ENCODE peak calls at places on chromosomes 12 and 14, in five cellular contexts. One of them, this sample, is unnamed.

GRCh38 chr14:92737206-92737605 is 11.2 kb downstream of the LGMN start:
- DNase-seq in endodermal cell: no peak
- DNase-seq in GM13976: no peak
- DNase-seq in ovary: no peak
- DNase-seq in neural crest cell: no peak
- DNase-seq in this sample: no peak

GRCh38 chr12:63179224-63179623 is 28.2 kb upstream of the AVPR1A start:
- DNase-seq in endodermal cell: no peak
- DNase-seq in GM13976: no peak
- DNase-seq in ovary: no peak
- DNase-seq in neural crest cell: no peak
- DNase-seq in this sample: no peak

GRCh38 chr14:91403069-91403600 is 14.5 kb downstream of the CCDC88C start:
- DNase-seq in endodermal cell: no peak
- DNase-seq in GM13976: no peak
- DNase-seq in ovary: no peak
- DNase-seq in neural crest cell: no peak
- DNase-seq in this sample: no peak

GRCh38 chr12:7065073-7065623 is 4.6 kb downstream of the C1S start:
- DNase-seq in endodermal cell: no peak
- DNase-seq in GM13976: no peak
- DNase-seq in ovary: no peak
- DNase-seq in neural crest cell: no peak
- DNase-seq in this sample: no peak

GRCh38 chr14:23930742-23931141 is 22.8 kb upstream of the DHRS4 start:
- DNase-seq in endodermal cell: no peak
- DNase-seq in GM13976: no peak
- DNase-seq in ovary: no peak
- DNase-seq in neural crest cell: no peak
- DNase-seq in this sample: no peak

GRCh38 chr12:51028126-51028810 is 2.1 kb upstream of the SLC11A2 start:
- DNase-seq in endodermal cell: peak
- DNase-seq in GM13976: no peak
- DNase-seq in ovary: no peak
- DNase-seq in neural crest cell: peak
- DNase-seq in this sample: peak

GRCh38 chr14:102493585-102493984 is 16.0 kb downstream of the ANKRD9 start:
- DNase-seq in endodermal cell: no peak
- DNase-seq in GM13976: no peak
- DNase-seq in ovary: no peak
- DNase-seq in neural crest cell: no peak
- DNase-seq in this sample: no peak

GRCh38 chr12:89453121-89453520 is 71.5 kb downstream of the GALNT4 start:
- DNase-seq in endodermal cell: no peak
- DNase-seq in GM13976: no peak
- DNase-seq in ovary: no peak
- DNase-seq in neural crest cell: no peak
- DNase-seq in this sample: no peak

GRCh38 chr12:53060064-53060720 is 10.3 kb downstream of the TNS2 start:
- DNase-seq in endodermal cell: no peak
- DNase-seq in GM13976: no peak
- DNase-seq in ovary: no peak
- DNase-seq in neural crest cell: no peak
- DNase-seq in this sample: no peak

GRCh38 chr14:67514650-67515385 is 18.3 kb upstream of the PLEKHH1 start:
- DNase-seq in endodermal cell: peak
- DNase-seq in GM13976: peak
- DNase-seq in ovary: peak
- DNase-seq in neural crest cell: peak
- DNase-seq in this sample: peak

GRCh38 chr14:94524093-94524492 is 14.8 kb upstream of the SERPINA12 start:
- DNase-seq in endodermal cell: peak
- DNase-seq in GM13976: no peak
- DNase-seq in ovary: no peak
- DNase-seq in neural crest cell: no peak
- DNase-seq in this sample: no peak

GRCh38 chr14:65301862-65302539 is 110.5 kb upstream of the FUT8 start:
- DNase-seq in endodermal cell: peak
- DNase-seq in GM13976: no peak
- DNase-seq in ovary: no peak
- DNase-seq in neural crest cell: no peak
- DNase-seq in this sample: no peak

GRCh38 chr12:114680498-114681148 is 3.4 kb downstream of the TBX3 start:
- DNase-seq in endodermal cell: peak
- DNase-seq in GM13976: no peak
- DNase-seq in ovary: no peak
- DNase-seq in neural crest cell: no peak
- DNase-seq in this sample: no peak

GRCh38 chr14:68306934-68307758 is 485.7 kb downstream of the ZFP36L1 start:
- DNase-seq in endodermal cell: no peak
- DNase-seq in GM13976: no peak
- DNase-seq in ovary: no peak
- DNase-seq in neural crest cell: no peak
- DNase-seq in this sample: no peak

GRCh38 chr14:102693006-102693755 is 84.1 kb upstream of the TRAF3 start:
- DNase-seq in endodermal cell: no peak
- DNase-seq in GM13976: no peak
- DNase-seq in ovary: no peak
- DNase-seq in neural crest cell: no peak
- DNase-seq in this sample: no peak

GRCh38 chr12:32183646-32184045 is 77.0 kb downstream of the BICD1 start:
- DNase-seq in endodermal cell: no peak
- DNase-seq in GM13976: no peak
- DNase-seq in ovary: no peak
- DNase-seq in neural crest cell: no peak
- DNase-seq in this sample: no peak

GRCh38 chr12:94172973-94173372 is 24.6 kb downstream of the PLXNC1 start:
- DNase-seq in endodermal cell: no peak
- DNase-seq in GM13976: no peak
- DNase-seq in ovary: no peak
- DNase-seq in neural crest cell: no peak
- DNase-seq in this sample: peak

GRCh38 chr14:32044454-32044853 is 32.6 kb upstream of the ARHGAP5 start:
- DNase-seq in endodermal cell: no peak
- DNase-seq in GM13976: no peak
- DNase-seq in ovary: no peak
- DNase-seq in neural crest cell: no peak
- DNase-seq in this sample: no peak

GRCh38 chr14:105863296-105864108 is 337.1 kb downstream of the TMEM121 start:
- DNase-seq in endodermal cell: peak
- DNase-seq in GM13976: peak
- DNase-seq in ovary: peak
- DNase-seq in neural crest cell: no peak
- DNase-seq in this sample: no peak

GRCh38 chr12:109156586-109156985 is 40.2 kb downstream of the ACACB start:
- DNase-seq in endodermal cell: peak
- DNase-seq in GM13976: no peak
- DNase-seq in ovary: no peak
- DNase-seq in neural crest cell: no peak
- DNase-seq in this sample: no peak

GRCh38 chr12:72792889-72793288 is 520.7 kb downstream of the TRHDE start:
- DNase-seq in endodermal cell: no peak
- DNase-seq in GM13976: no peak
- DNase-seq in ovary: no peak
- DNase-seq in neural crest cell: no peak
- DNase-seq in this sample: no peak

GRCh38 chr12:70508178-70508577 is 129.1 kb downstream of the PTPRB start:
- DNase-seq in endodermal cell: no peak
- DNase-seq in GM13976: no peak
- DNase-seq in ovary: no peak
- DNase-seq in neural crest cell: no peak
- DNase-seq in this sample: no peak

GRCh38 chr14:77238356-77238755 is 32.6 kb downstream of the NGB start:
- DNase-seq in endodermal cell: no peak
- DNase-seq in GM13976: no peak
- DNase-seq in ovary: no peak
- DNase-seq in neural crest cell: no peak
- DNase-seq in this sample: no peak
- TF ChIP-seq CTCF in endodermal cell: no peak
- TF ChIP-seq CTCF in GM13976: no peak
- TF ChIP-seq CTCF in ovary: no peak
- TF ChIP-seq CTCF in neural crest cell: no peak
- TF ChIP-seq CTCF in this sample: no peak

GRCh38 chr14:59293934-59294661 is 105.6 kb downstream of the DAAM1 start:
- DNase-seq in endodermal cell: no peak
- DNase-seq in GM13976: no peak
- DNase-seq in ovary: no peak
- DNase-seq in neural crest cell: no peak
- DNase-seq in this sample: no peak
- TF ChIP-seq CTCF in endodermal cell: no peak
- TF ChIP-seq CTCF in GM13976: no peak
- TF ChIP-seq CTCF in ovary: no peak
- TF ChIP-seq CTCF in neural crest cell: no peak
- TF ChIP-seq CTCF in this sample: no peak

DNA sequence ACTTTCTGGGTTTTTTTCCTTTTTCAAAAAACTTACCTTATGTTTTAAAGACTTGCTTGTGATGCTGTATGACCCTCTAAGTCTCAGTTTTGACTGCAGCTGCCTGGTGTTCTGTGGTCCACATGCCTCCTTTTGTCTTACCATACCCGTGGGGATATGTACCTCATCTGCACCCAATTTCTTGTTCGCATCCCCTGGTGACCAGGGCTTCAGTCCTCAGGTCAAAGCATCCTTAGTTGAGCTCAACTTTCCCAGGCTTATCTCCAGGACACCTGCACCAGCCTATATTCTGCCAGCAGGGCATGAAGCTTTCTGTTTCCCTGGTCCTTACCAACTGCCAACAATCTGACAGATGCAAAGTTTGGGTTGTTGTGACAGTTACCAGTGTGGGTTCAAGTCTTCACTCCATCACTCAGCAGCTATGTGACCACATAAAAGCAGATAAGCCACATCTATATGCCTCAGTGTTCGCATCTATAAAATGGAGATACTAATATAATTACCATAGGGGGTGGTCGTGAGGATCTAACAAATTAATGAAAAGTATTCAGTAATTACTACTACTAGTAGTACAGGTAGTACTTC is 94.0 kb downstream of the NTF3 start:
- DNase-seq in endodermal cell: peak
- DNase-seq in GM13976: no peak
- DNase-seq in ovary: no peak
- DNase-seq in neural crest cell: no peak
- DNase-seq in this sample: no peak
- TF ChIP-seq CTCF in endodermal cell: peak
- TF ChIP-seq CTCF in GM13976: no peak
- TF ChIP-seq CTCF in ovary: no peak
- TF ChIP-seq CTCF in neural crest cell: no peak
- TF ChIP-seq CTCF in this sample: no peak

GRCh38 chr14:77119852-77120251 is 21.7 kb downstream of the ZDHHC22 start:
- DNase-seq in endodermal cell: peak
- DNase-seq in GM13976: no peak
- DNase-seq in ovary: no peak
- DNase-seq in neural crest cell: no peak
- DNase-seq in this sample: no peak
- TF ChIP-seq CTCF in endodermal cell: no peak
- TF ChIP-seq CTCF in GM13976: no peak
- TF ChIP-seq CTCF in ovary: no peak
- TF ChIP-seq CTCF in neural crest cell: no peak
- TF ChIP-seq CTCF in this sample: no peak

DNA sequence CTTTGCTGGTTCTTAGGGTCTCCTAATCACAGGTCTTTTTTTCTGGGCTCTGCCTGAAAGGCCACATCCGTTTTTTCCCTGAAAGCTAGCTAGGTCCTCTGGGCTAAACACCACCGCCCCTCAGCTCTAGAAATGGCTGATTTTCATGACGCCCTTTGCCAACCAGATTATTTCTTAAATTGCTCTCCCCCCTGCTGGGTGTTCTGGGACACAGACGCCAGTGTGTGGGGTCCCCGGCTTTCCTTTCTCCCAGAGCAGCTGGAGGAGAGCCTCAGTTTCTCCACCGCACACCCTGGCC is 45.3 kb upstream of the ATP23 start:
- DNase-seq in endodermal cell: no peak
- DNase-seq in GM13976: no peak
- DNase-seq in ovary: peak
- DNase-seq in neural crest cell: no peak
- DNase-seq in this sample: no peak
- TF ChIP-seq CTCF in endodermal cell: no peak
- TF ChIP-seq CTCF in GM13976: no peak
- TF ChIP-seq CTCF in ovary: peak
- TF ChIP-seq CTCF in neural crest cell: no peak
- TF ChIP-seq CTCF in this sample: no peak

DNA sequence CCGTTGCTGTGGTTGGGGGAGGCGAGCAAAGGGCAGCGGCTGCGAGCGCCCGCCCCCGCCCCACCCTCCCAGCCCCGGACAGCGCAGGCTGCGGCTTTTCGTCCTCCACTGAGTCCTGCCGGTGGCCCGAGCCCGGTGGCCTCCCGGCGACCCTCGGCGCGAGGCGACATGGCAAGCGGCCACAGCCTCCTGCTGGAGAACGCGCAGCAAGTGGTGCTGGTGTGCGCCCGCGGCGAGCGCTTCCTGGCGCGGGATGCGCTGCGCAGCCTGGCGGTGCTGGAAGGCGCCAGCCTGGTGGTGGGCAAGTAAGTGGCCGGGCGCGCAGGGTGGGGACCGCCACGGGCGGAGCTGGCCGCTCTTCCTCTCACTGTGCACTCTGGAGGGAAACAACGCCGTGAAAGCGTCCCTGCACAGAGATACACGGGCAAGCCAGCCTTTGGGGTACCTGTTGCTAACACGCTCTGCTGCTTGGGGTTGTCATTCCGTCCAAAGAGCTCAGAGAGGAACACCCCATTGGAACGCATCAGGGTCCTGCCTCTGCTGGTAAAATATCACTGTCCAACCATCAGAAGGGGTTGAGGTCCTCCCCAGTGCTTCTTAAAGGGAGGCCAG is at the start of gene AMDHD1:
- DNase-seq in endodermal cell: peak
- DNase-seq in GM13976: peak
- DNase-seq in ovary: peak
- DNase-seq in neural crest cell: peak
- DNase-seq in this sample: peak
- TF ChIP-seq CTCF in endodermal cell: peak
- TF ChIP-seq CTCF in GM13976: no peak
- TF ChIP-seq CTCF in ovary: peak
- TF ChIP-seq CTCF in neural crest cell: peak
- TF ChIP-seq CTCF in this sample: peak

DNA sequence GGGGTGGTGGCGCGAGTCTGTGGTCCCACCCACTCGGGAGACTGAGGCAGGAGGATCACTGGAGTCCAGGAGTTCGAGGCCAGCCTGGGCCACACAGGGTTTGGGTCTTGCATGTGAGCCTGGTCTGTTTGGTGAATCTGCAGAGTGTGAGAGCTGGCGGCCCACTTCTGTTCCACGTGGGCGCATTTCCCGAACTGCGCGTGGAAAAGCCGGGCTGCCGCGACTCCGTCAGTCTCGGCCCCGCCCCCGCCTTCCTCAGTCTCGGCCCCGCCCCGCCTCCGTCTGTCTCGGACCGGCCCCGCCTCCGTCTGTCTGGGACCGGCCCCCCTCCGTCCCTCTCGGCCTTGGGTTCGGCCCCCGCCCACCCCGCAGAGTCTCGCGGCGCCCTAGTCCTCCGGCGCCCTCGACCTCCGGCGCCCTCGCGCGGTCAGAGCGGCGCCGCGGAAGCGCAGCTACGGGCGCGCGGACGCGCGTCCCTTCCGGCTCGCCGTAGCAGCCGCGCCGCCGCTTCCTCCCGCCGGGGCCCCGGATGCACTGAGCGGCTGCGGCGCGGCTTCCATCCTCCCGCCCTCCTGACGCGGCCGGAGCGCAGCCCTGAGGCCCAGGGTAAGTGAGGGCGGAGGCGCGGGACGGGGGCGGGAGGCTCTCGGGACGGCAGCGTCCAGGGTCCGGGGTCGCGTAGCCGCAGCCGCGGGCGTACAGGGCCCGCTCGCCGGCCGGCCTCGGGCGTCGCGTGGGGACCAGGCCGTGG is at the start of gene EP400:
- DNase-seq in endodermal cell: peak
- DNase-seq in GM13976: peak
- DNase-seq in ovary: peak
- DNase-seq in neural crest cell: peak
- DNase-seq in this sample: peak
- TF ChIP-seq CTCF in endodermal cell: peak
- TF ChIP-seq CTCF in GM13976: peak
- TF ChIP-seq CTCF in ovary: peak
- TF ChIP-seq CTCF in neural crest cell: peak
- TF ChIP-seq CTCF in this sample: peak